ENCODE peak calls at places on chromosomes 6 and 20, in nine cellular contexts. One of them, this sample, is unnamed.

GRCh38 chr6:85866373-85866740 is 223.7 kb upstream of the SYNCRIP start:
- DNase-seq in ovary: no peak
- DNase-seq in progenitor cell of endocrine pancreas: no peak
- DNase-seq in CD14-positive monocyte: no peak
- DNase-seq in fibroblast of mammary gland: peak
- DNase-seq in WTC11: no peak
- DNase-seq in GM20000: no peak
- DNase-seq in mesothelial cell of epicardium: no peak
- DNase-seq in CD8-positive, alpha-beta T cell: no peak
- DNase-seq in this sample: no peak

GRCh38 chr6:117971637-117972036 is 64.6 kb downstream of the SLC35F1 start:
- DNase-seq in ovary: no peak
- DNase-seq in progenitor cell of endocrine pancreas: no peak
- DNase-seq in CD14-positive monocyte: no peak
- DNase-seq in fibroblast of mammary gland: no peak
- DNase-seq in WTC11: no peak
- DNase-seq in GM20000: no peak
- DNase-seq in mesothelial cell of epicardium: no peak
- DNase-seq in CD8-positive, alpha-beta T cell: no peak
- DNase-seq in this sample: no peak

GRCh38 chr6:46340246-46340645 is 151.0 kb downstream of the RCAN2 start:
- DNase-seq in ovary: no peak
- DNase-seq in progenitor cell of endocrine pancreas: no peak
- DNase-seq in CD14-positive monocyte: no peak
- DNase-seq in fibroblast of mammary gland: no peak
- DNase-seq in WTC11: no peak
- DNase-seq in GM20000: no peak
- DNase-seq in mesothelial cell of epicardium: no peak
- DNase-seq in CD8-positive, alpha-beta T cell: no peak
- DNase-seq in this sample: no peak

GRCh38 chr20:58817748-58818147 is 33.0 kb downstream of the GNAS-AS1 start:
- DNase-seq in ovary: no peak
- DNase-seq in progenitor cell of endocrine pancreas: no peak
- DNase-seq in CD14-positive monocyte: no peak
- DNase-seq in fibroblast of mammary gland: no peak
- DNase-seq in WTC11: no peak
- DNase-seq in GM20000: no peak
- DNase-seq in mesothelial cell of epicardium: no peak
- DNase-seq in CD8-positive, alpha-beta T cell: no peak
- DNase-seq in this sample: no peak

GRCh38 chr20:17452441-17452840 is 78.7 kb downstream of the BFSP1 start:
- DNase-seq in ovary: no peak
- DNase-seq in progenitor cell of endocrine pancreas: no peak
- DNase-seq in CD14-positive monocyte: no peak
- DNase-seq in fibroblast of mammary gland: no peak
- DNase-seq in WTC11: no peak
- DNase-seq in GM20000: no peak
- DNase-seq in mesothelial cell of epicardium: no peak
- DNase-seq in CD8-positive, alpha-beta T cell: no peak
- DNase-seq in this sample: no peak

GRCh38 chr6:43426928-43427405 is 374 bp upstream of the ABCC10 start:
- DNase-seq in ovary: no peak
- DNase-seq in progenitor cell of endocrine pancreas: no peak
- DNase-seq in CD14-positive monocyte: no peak
- DNase-seq in fibroblast of mammary gland: no peak
- DNase-seq in WTC11: no peak
- DNase-seq in GM20000: no peak
- DNase-seq in mesothelial cell of epicardium: no peak
- DNase-seq in CD8-positive, alpha-beta T cell: no peak
- DNase-seq in this sample: no peak

GRCh38 chr6:57242505-57242904 is 20.4 kb upstream of the RAB23 start:
- DNase-seq in ovary: no peak
- DNase-seq in progenitor cell of endocrine pancreas: no peak
- DNase-seq in CD14-positive monocyte: no peak
- DNase-seq in fibroblast of mammary gland: peak
- DNase-seq in WTC11: no peak
- DNase-seq in GM20000: no peak
- DNase-seq in mesothelial cell of epicardium: no peak
- DNase-seq in CD8-positive, alpha-beta T cell: no peak
- DNase-seq in this sample: no peak

GRCh38 chr6:46134216-46134615 is 4.4 kb downstream of the ENPP4 start:
- DNase-seq in ovary: no peak
- DNase-seq in progenitor cell of endocrine pancreas: no peak
- DNase-seq in CD14-positive monocyte: no peak
- DNase-seq in fibroblast of mammary gland: no peak
- DNase-seq in WTC11: no peak
- DNase-seq in GM20000: no peak
- DNase-seq in mesothelial cell of epicardium: no peak
- DNase-seq in CD8-positive, alpha-beta T cell: no peak
- DNase-seq in this sample: no peak

GRCh38 chr6:56803594-56803993 is 151.3 kb upstream of the BEND6 start:
- DNase-seq in ovary: no peak
- DNase-seq in progenitor cell of endocrine pancreas: no peak
- DNase-seq in CD14-positive monocyte: no peak
- DNase-seq in fibroblast of mammary gland: peak
- DNase-seq in WTC11: no peak
- DNase-seq in GM20000: no peak
- DNase-seq in mesothelial cell of epicardium: no peak
- DNase-seq in CD8-positive, alpha-beta T cell: no peak
- DNase-seq in this sample: no peak

GRCh38 chr6:30759575-30760239 is 15.4 kb upstream of the IER3 start:
- DNase-seq in ovary: no peak
- DNase-seq in progenitor cell of endocrine pancreas: no peak
- DNase-seq in CD14-positive monocyte: no peak
- DNase-seq in fibroblast of mammary gland: peak
- DNase-seq in WTC11: no peak
- DNase-seq in GM20000: no peak
- DNase-seq in mesothelial cell of epicardium: peak
- DNase-seq in CD8-positive, alpha-beta T cell: no peak
- DNase-seq in this sample: no peak

GRCh38 chr6:43175676-43176422 is 4.8 kb downstream of the SRF start:
- DNase-seq in ovary: no peak
- DNase-seq in progenitor cell of endocrine pancreas: no peak
- DNase-seq in CD14-positive monocyte: no peak
- DNase-seq in fibroblast of mammary gland: no peak
- DNase-seq in WTC11: no peak
- DNase-seq in GM20000: no peak
- DNase-seq in mesothelial cell of epicardium: no peak
- DNase-seq in CD8-positive, alpha-beta T cell: no peak
- DNase-seq in this sample: no peak

DNA sequence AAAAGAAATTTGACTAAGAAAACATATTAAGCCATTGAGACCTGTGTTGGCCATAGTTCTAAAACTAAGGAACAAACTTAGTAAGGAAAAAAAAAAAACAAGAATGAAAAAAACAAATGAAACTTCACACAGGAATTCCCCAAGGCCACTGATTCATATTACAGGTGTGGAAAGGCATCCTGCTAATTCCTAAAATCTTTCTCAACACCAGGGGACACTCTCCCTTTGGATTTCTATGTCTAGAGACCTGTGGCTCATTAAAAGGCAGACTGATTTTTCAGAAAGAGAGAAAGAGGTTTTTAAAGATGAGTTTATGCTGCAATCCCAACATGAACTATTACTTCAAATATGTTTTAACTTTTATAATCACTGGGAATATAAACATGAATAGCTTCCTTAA is at the start of gene OR12D1:
- DNase-seq in ovary: no peak
- DNase-seq in progenitor cell of endocrine pancreas: no peak
- DNase-seq in CD14-positive monocyte: no peak
- DNase-seq in fibroblast of mammary gland: no peak
- DNase-seq in WTC11: no peak
- DNase-seq in GM20000: no peak
- DNase-seq in mesothelial cell of epicardium: no peak
- DNase-seq in CD8-positive, alpha-beta T cell: no peak
- DNase-seq in this sample: no peak
- TF ChIP-seq CTCF in ovary: no peak
- TF ChIP-seq CTCF in progenitor cell of endocrine pancreas: peak
- TF ChIP-seq CTCF in CD14-positive monocyte: no peak
- TF ChIP-seq CTCF in fibroblast of mammary gland: no peak
- TF ChIP-seq CTCF in WTC11: no peak
- TF ChIP-seq CTCF in GM20000: no peak
- TF ChIP-seq CTCF in mesothelial cell of epicardium: no peak
- TF ChIP-seq CTCF in CD8-positive, alpha-beta T cell: no peak
- TF ChIP-seq CTCF in this sample: peak

DNA sequence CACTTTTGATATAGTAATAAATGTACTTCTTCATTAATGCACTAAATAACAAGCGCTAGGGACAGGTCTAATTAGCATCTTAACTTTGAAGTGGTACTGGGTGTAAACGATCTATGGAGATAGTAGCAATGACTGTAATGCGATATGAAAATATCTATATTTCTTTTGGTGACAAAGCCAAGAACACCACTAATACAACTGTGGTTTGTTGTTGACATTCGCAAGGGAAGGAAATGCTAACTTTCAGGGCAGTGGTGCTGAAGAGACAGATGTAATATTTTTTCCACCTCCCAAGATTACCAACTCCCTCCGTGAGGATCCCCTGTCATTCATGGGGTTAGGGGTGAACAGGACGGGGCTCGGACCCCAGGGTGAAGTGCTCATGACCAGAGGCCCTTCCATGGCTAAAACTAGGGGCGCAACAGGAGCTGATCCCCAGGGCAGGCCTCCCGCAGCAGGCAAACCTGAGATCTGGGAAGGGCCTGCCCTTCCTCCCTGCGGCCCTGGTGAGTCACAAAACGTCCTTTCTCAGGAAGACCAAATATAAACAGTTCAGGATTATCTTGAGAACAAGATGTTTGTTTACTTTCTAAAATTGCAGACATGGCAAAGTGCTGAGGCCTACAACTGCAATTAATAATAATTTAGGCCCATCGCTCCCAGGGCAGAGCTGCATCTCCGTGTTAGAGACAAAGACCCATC is 65.0 kb upstream of the TOX2 start:
- DNase-seq in ovary: peak
- DNase-seq in progenitor cell of endocrine pancreas: no peak
- DNase-seq in CD14-positive monocyte: no peak
- DNase-seq in fibroblast of mammary gland: peak
- DNase-seq in WTC11: no peak
- DNase-seq in GM20000: no peak
- DNase-seq in mesothelial cell of epicardium: no peak
- DNase-seq in CD8-positive, alpha-beta T cell: no peak
- DNase-seq in this sample: no peak
- TF ChIP-seq CTCF in ovary: no peak
- TF ChIP-seq CTCF in progenitor cell of endocrine pancreas: no peak
- TF ChIP-seq CTCF in CD14-positive monocyte: no peak
- TF ChIP-seq CTCF in fibroblast of mammary gland: no peak
- TF ChIP-seq CTCF in WTC11: no peak
- TF ChIP-seq CTCF in GM20000: no peak
- TF ChIP-seq CTCF in mesothelial cell of epicardium: no peak
- TF ChIP-seq CTCF in CD8-positive, alpha-beta T cell: no peak
- TF ChIP-seq CTCF in this sample: no peak

GRCh38 chr6:15363164-15363522 is 117.3 kb downstream of the JARID2 start:
- DNase-seq in ovary: no peak
- DNase-seq in progenitor cell of endocrine pancreas: no peak
- DNase-seq in CD14-positive monocyte: no peak
- DNase-seq in fibroblast of mammary gland: no peak
- DNase-seq in WTC11: no peak
- DNase-seq in GM20000: no peak
- DNase-seq in mesothelial cell of epicardium: no peak
- DNase-seq in CD8-positive, alpha-beta T cell: no peak
- DNase-seq in this sample: no peak

GRCh38 chr6:15365273-15365687 is 119.4 kb downstream of the JARID2 start:
- DNase-seq in ovary: no peak
- DNase-seq in progenitor cell of endocrine pancreas: no peak
- DNase-seq in CD14-positive monocyte: peak
- DNase-seq in fibroblast of mammary gland: peak
- DNase-seq in WTC11: peak
- DNase-seq in GM20000: peak
- DNase-seq in mesothelial cell of epicardium: peak
- DNase-seq in CD8-positive, alpha-beta T cell: peak
- DNase-seq in this sample: peak

GRCh38 chr6:15366003-15366535 is 120.2 kb downstream of the JARID2 start:
- DNase-seq in ovary: no peak
- DNase-seq in progenitor cell of endocrine pancreas: no peak
- DNase-seq in CD14-positive monocyte: no peak
- DNase-seq in fibroblast of mammary gland: no peak
- DNase-seq in WTC11: no peak
- DNase-seq in GM20000: no peak
- DNase-seq in mesothelial cell of epicardium: no peak
- DNase-seq in CD8-positive, alpha-beta T cell: no peak
- DNase-seq in this sample: no peak

GRCh38 chr6:15363523-15364400 is 117.9 kb downstream of the JARID2 start:
- DNase-seq in ovary: no peak
- DNase-seq in progenitor cell of endocrine pancreas: no peak
- DNase-seq in CD14-positive monocyte: no peak
- DNase-seq in fibroblast of mammary gland: no peak
- DNase-seq in WTC11: no peak
- DNase-seq in GM20000: peak
- DNase-seq in mesothelial cell of epicardium: no peak
- DNase-seq in CD8-positive, alpha-beta T cell: no peak
- DNase-seq in this sample: no peak

DNA sequence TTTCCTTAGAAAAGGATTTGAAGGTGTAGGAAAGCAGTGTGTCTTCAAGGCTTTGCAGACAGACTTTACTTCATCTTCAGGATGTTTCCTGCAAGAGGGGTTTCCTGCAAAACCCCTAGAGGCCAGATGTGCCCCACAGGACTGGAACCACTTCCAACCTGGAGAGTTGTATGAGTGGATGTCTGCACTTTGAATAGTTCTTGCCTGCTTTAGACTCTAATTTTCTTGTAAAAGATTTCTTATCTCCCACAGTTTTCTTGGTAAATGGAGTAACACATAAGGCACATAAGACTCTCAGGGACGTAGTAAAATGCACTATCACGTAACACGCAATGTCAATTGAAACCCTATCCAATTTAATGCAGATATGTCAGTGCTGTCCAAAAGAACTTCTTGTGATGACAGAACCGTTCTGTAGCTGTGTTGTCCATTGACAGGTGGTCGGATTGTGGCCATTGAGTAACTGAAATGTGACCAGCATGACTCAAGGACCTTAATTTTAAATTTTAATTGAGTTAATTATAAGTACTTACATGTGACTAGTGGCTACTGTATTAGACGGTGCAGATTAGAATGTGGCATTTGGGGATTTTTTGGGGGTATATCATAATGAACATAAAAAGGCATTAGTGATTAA is 118.7 kb downstream of the JARID2 start:
- DNase-seq in ovary: no peak
- DNase-seq in progenitor cell of endocrine pancreas: no peak
- DNase-seq in CD14-positive monocyte: no peak
- DNase-seq in fibroblast of mammary gland: no peak
- DNase-seq in WTC11: no peak
- DNase-seq in GM20000: no peak
- DNase-seq in mesothelial cell of epicardium: no peak
- DNase-seq in CD8-positive, alpha-beta T cell: no peak
- DNase-seq in this sample: no peak
- TF ChIP-seq CTCF in ovary: no peak
- TF ChIP-seq CTCF in progenitor cell of endocrine pancreas: no peak
- TF ChIP-seq CTCF in CD14-positive monocyte: no peak
- TF ChIP-seq CTCF in fibroblast of mammary gland: no peak
- TF ChIP-seq CTCF in WTC11: no peak
- TF ChIP-seq CTCF in GM20000: no peak
- TF ChIP-seq CTCF in mesothelial cell of epicardium: no peak
- TF ChIP-seq CTCF in CD8-positive, alpha-beta T cell: no peak
- TF ChIP-seq CTCF in this sample: no peak

DNA sequence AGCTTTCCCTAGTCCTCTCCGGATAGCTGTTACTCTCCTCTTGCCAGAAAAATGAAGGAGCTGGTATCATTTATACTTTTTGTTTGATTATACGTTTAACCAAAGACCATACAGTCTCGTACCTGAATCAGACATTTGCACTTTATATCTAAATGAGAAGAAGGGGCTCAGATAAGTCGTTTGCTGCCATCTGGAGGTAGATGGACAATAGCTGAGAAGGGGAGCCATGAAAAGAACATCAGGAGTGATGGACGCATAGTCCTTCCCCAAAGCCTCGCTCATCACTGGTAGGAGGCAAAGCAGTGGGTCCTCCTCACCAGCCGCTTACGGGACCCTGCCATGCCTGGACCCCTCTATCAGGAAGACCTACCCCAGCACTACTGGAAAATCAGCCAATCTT is 45.4 kb downstream of the RPF2 start:
- DNase-seq in ovary: no peak
- DNase-seq in progenitor cell of endocrine pancreas: no peak
- DNase-seq in CD14-positive monocyte: no peak
- DNase-seq in fibroblast of mammary gland: no peak
- DNase-seq in WTC11: no peak
- DNase-seq in GM20000: no peak
- DNase-seq in mesothelial cell of epicardium: no peak
- DNase-seq in CD8-positive, alpha-beta T cell: no peak
- DNase-seq in this sample: no peak
- TF ChIP-seq CTCF in ovary: no peak
- TF ChIP-seq CTCF in progenitor cell of endocrine pancreas: no peak
- TF ChIP-seq CTCF in CD14-positive monocyte: no peak
- TF ChIP-seq CTCF in fibroblast of mammary gland: no peak
- TF ChIP-seq CTCF in WTC11: no peak
- TF ChIP-seq CTCF in GM20000: no peak
- TF ChIP-seq CTCF in mesothelial cell of epicardium: no peak
- TF ChIP-seq CTCF in CD8-positive, alpha-beta T cell: no peak
- TF ChIP-seq CTCF in this sample: no peak

This sample was measured in neural crest cell.